ENCODE peak calls at places on chromosomes 7 and 10, in seven cellular contexts. R, L, B, G, I, T and D are unnamed samples.

GRCh38 chr10:15378569-15378968 is 7.5 kb upstream of the FAM171A1 start:
- DNase-seq in R (no peak), L (no peak), B (no peak), G (no peak), I (no peak), T (no peak), D (no peak)

GRCh38 chr10:125734148-125734547 is 14.6 kb downstream of the EDRF1 start:
- DNase-seq in R (no peak), L (no peak), B (no peak), G (no peak), I (no peak), T (no peak), D (no peak)

GRCh38 chr10:45211576-45211975 is 103.8 kb downstream of the OR13A1 start:
- DNase-seq in R (no peak), L (no peak), B (no peak), G (no peak), I (no peak), T (no peak), D (no peak)

GRCh38 chr10:114544045-114544659 is 113.9 kb downstream of the ABLIM1 start:
- DNase-seq in R (no peak), L (peak; percentile 67), B (peak; percentile 77), G (no peak), I (peak; percentile 9), T (no peak), D (peak; percentile 61)

GRCh38 chr7:41029072-41029492 is 673.8 kb downstream of the INHBA start:
- DNase-seq in R (no peak), L (no peak), B (no peak), G (no peak), I (no peak), T (no peak), D (no peak)

GRCh38 chr10:92279297-92279696 is 11.6 kb downstream of the CPEB3 start:
- DNase-seq in R (no peak), L (no peak), B (no peak), G (no peak), I (no peak), T (no peak), D (no peak)

GRCh38 chr10:13340626-13341370 is 7.3 kb downstream of the SEPHS1 start:
- DNase-seq in R (no peak), L (peak; percentile 41), B (peak; percentile 40), G (no peak), I (no peak), T (no peak), D (no peak)

GRCh38 chr10:71064413-71065118 is 147.8 kb upstream of the UNC5B start:
- DNase-seq in R (no peak), L (no peak), B (no peak), G (no peak), I (no peak), T (no peak), D (no peak)

GRCh38 chr10:126252884-126253612 is 135.2 kb downstream of the ADAM12 start:
- DNase-seq in R (no peak), L (no peak), B (no peak), G (no peak), I (no peak), T (no peak), D (no peak)

GRCh38 chr10:62559481-62560206 is 185.5 kb downstream of the ZNF365 start:
- DNase-seq in R (no peak), L (no peak), B (no peak), G (no peak), I (no peak), T (no peak), D (no peak)

GRCh38 chr10:29191674-29192073 is 97.2 kb upstream of the LYZL1 start:
- DNase-seq in R (no peak), L (no peak), B (no peak), G (no peak), I (peak; percentile 19), T (no peak), D (peak; percentile 13)

GRCh38 chr10:14952851-14953451 is 945 bp downstream of the DCLRE1C start:
- DNase-seq in R (no peak), L (no peak), B (no peak), G (no peak), I (peak; percentile 47), T (no peak), D (no peak)

GRCh38 chr7:85033263-85033662 is 153.6 kb downstream of the SEMA3D start:
- DNase-seq in R (no peak), L (no peak), B (no peak), G (no peak), I (no peak), T (no peak), D (no peak)

GRCh38 chr7:12607134-12607533 is 36.6 kb downstream of the SCIN start:
- DNase-seq in R (no peak), L (no peak), B (no peak), G (peak; percentile 84), I (peak; percentile 7), T (no peak), D (no peak)

GRCh38 chr10:90398551-90398950 is 459.3 kb downstream of the HTR7 start:
- DNase-seq in R (no peak), L (no peak), B (no peak), G (no peak), I (no peak), T (no peak), D (peak; percentile 82)

GRCh38 chr10:7488418-7488829 is 77.6 kb upstream of the SFMBT2 start:
- DNase-seq in R (no peak), L (no peak), B (no peak), G (peak; percentile 24), I (no peak), T (no peak), D (peak; percentile 29)

GRCh38 chr10:88113232-88113631 is 249.8 kb downstream of the PTEN start:
- DNase-seq in R (no peak), L (peak; percentile 73), B (no peak), G (no peak), I (peak; percentile 71), T (no peak), D (peak; percentile 87)

GRCh38 chr7:50112250-50112649 is 19.2 kb upstream of the ZPBP start:
- DNase-seq in R (no peak), L (no peak), B (no peak), G (no peak), I (no peak), T (no peak), D (no peak)

GRCh38 chr7:150780249-150780648 is 19.9 kb downstream of the TMEM176B start:
- DNase-seq in R (no peak), L (no peak), B (no peak), G (no peak), I (no peak), T (no peak), D (no peak)

GRCh38 chr10:26367771-26368170 is 70.4 kb upstream of the APBB1IP start:
- DNase-seq in R (no peak), L (peak; percentile 26), B (peak; percentile 1), G (no peak), I (peak; percentile 77), T (no peak), D (peak; percentile 69)

GRCh38 chr10:60942604-60943269 is 1.2 kb downstream of the RHOBTB1 start:
- DNase-seq in R (no peak), L (peak; percentile 14), B (no peak), G (no peak), I (peak; percentile 67), T (no peak), D (peak; percentile 94)

GRCh38 chr10:3364768-3365480 is 192.3 kb upstream of the PITRM1 start:
- DNase-seq in R (no peak), L (no peak), B (no peak), G (no peak), I (no peak), T (no peak), D (no peak)

GRCh38 chr7:156160811-156161210 is 348.5 kb upstream of the SHH start:
- DNase-seq in R (no peak), L (no peak), B (no peak), G (no peak), I (no peak), T (no peak), D (no peak)